ENCODE peak calls at places on chromosomes 5 and 9, in eight cellular contexts. One of them, this sample, is unnamed.

GRCh38 chr5:73615085-73615484 is 10.9 kb upstream of the ARHGEF28 start:
- DNase-seq in GM20000: no peak
- DNase-seq in EH: no peak
- DNase-seq in amniotic stem cell: no peak
- DNase-seq in nucleus accumbens: no peak
- DNase-seq in activated naive CD4-positive, alpha-beta T cell treated with Interleukin-2 at 50 U/mL for 16 hours: no peak
- DNase-seq in activated T-helper 1 cell treated with anti-CD3 and anti-CD28 coated beads, Interleukin-2, amount 50 U/mL, for 16 hours: no peak
- DNase-seq in OCI-LY7: no peak
- DNase-seq in this sample: no peak

GRCh38 chr9:114428466-114428865 is 40.7 kb upstream of the AKNA start:
- DNase-seq in OCI-LY7: no peak
- DNase-seq in amniotic stem cell: no peak
- DNase-seq in EH: no peak
- DNase-seq in nucleus accumbens: peak
- DNase-seq in activated T-helper 1 cell treated with anti-CD3 and anti-CD28 coated beads, Interleukin-2, amount 50 U/mL, for 16 hours: no peak
- DNase-seq in activated naive CD4-positive, alpha-beta T cell treated with Interleukin-2 at 50 U/mL for 16 hours: no peak
- DNase-seq in GM20000: no peak
- DNase-seq in this sample: no peak

GRCh38 chr9:96686638-96687335 is 31.7 kb upstream of the PRXL2C start:
- DNase-seq in EH: peak
- DNase-seq in activated naive CD4-positive, alpha-beta T cell treated with Interleukin-2 at 50 U/mL for 16 hours: peak
- DNase-seq in GM20000: peak
- DNase-seq in OCI-LY7: peak
- DNase-seq in nucleus accumbens: peak
- DNase-seq in activated T-helper 1 cell treated with anti-CD3 and anti-CD28 coated beads, Interleukin-2, amount 50 U/mL, for 16 hours: peak
- DNase-seq in amniotic stem cell: peak
- DNase-seq in this sample: peak

GRCh38 chr5:35741126-35741711 is 115.5 kb upstream of the IL7R start:
- DNase-seq in GM20000: no peak
- DNase-seq in activated T-helper 1 cell treated with anti-CD3 and anti-CD28 coated beads, Interleukin-2, amount 50 U/mL, for 16 hours: no peak
- DNase-seq in EH: peak
- DNase-seq in activated naive CD4-positive, alpha-beta T cell treated with Interleukin-2 at 50 U/mL for 16 hours: no peak
- DNase-seq in nucleus accumbens: no peak
- DNase-seq in amniotic stem cell: no peak
- DNase-seq in OCI-LY7: no peak
- DNase-seq in this sample: no peak

GRCh38 chr5:158224200-158224599 is 365.3 kb upstream of the CLINT1 start:
- DNase-seq in EH: no peak
- DNase-seq in activated naive CD4-positive, alpha-beta T cell treated with Interleukin-2 at 50 U/mL for 16 hours: no peak
- DNase-seq in nucleus accumbens: no peak
- DNase-seq in amniotic stem cell: no peak
- DNase-seq in OCI-LY7: no peak
- DNase-seq in GM20000: no peak
- DNase-seq in activated T-helper 1 cell treated with anti-CD3 and anti-CD28 coated beads, Interleukin-2, amount 50 U/mL, for 16 hours: no peak
- DNase-seq in this sample: no peak

GRCh38 chr5:68232272-68232671 is 16.7 kb downstream of the PIK3R1 start:
- DNase-seq in EH: no peak
- DNase-seq in activated naive CD4-positive, alpha-beta T cell treated with Interleukin-2 at 50 U/mL for 16 hours: no peak
- DNase-seq in GM20000: no peak
- DNase-seq in OCI-LY7: no peak
- DNase-seq in nucleus accumbens: no peak
- DNase-seq in amniotic stem cell: no peak
- DNase-seq in activated T-helper 1 cell treated with anti-CD3 and anti-CD28 coated beads, Interleukin-2, amount 50 U/mL, for 16 hours: no peak
- DNase-seq in this sample: no peak

GRCh38 chr9:81470864-81471263 is 218.5 kb downstream of the TLE1 start:
- DNase-seq in nucleus accumbens: no peak
- DNase-seq in GM20000: no peak
- DNase-seq in activated T-helper 1 cell treated with anti-CD3 and anti-CD28 coated beads, Interleukin-2, amount 50 U/mL, for 16 hours: no peak
- DNase-seq in activated naive CD4-positive, alpha-beta T cell treated with Interleukin-2 at 50 U/mL for 16 hours: no peak
- DNase-seq in EH: no peak
- DNase-seq in amniotic stem cell: no peak
- DNase-seq in OCI-LY7: no peak
- DNase-seq in this sample: no peak

GRCh38 chr9:88593537-88594185 is 58.7 kb downstream of the NXNL2 start:
- DNase-seq in nucleus accumbens: peak
- DNase-seq in activated T-helper 1 cell treated with anti-CD3 and anti-CD28 coated beads, Interleukin-2, amount 50 U/mL, for 16 hours: no peak
- DNase-seq in GM20000: peak
- DNase-seq in amniotic stem cell: peak
- DNase-seq in activated naive CD4-positive, alpha-beta T cell treated with Interleukin-2 at 50 U/mL for 16 hours: peak
- DNase-seq in EH: peak
- DNase-seq in OCI-LY7: peak
- DNase-seq in this sample: peak

GRCh38 chr5:150618588-150619281 is 21.7 kb upstream of the SYNPO start:
- DNase-seq in nucleus accumbens: no peak
- DNase-seq in EH: peak
- DNase-seq in GM20000: no peak
- DNase-seq in amniotic stem cell: no peak
- DNase-seq in OCI-LY7: no peak
- DNase-seq in activated naive CD4-positive, alpha-beta T cell treated with Interleukin-2 at 50 U/mL for 16 hours: no peak
- DNase-seq in activated T-helper 1 cell treated with anti-CD3 and anti-CD28 coated beads, Interleukin-2, amount 50 U/mL, for 16 hours: no peak
- DNase-seq in this sample: no peak

GRCh38 chr9:34876096-34876495 is 82.0 kb upstream of the PHF24 start:
- DNase-seq in amniotic stem cell: no peak
- DNase-seq in activated naive CD4-positive, alpha-beta T cell treated with Interleukin-2 at 50 U/mL for 16 hours: no peak
- DNase-seq in GM20000: no peak
- DNase-seq in nucleus accumbens: no peak
- DNase-seq in activated T-helper 1 cell treated with anti-CD3 and anti-CD28 coated beads, Interleukin-2, amount 50 U/mL, for 16 hours: no peak
- DNase-seq in OCI-LY7: no peak
- DNase-seq in EH: no peak
- DNase-seq in this sample: no peak

GRCh38 chr9:91154686-91155085 is 207.0 kb downstream of the AUH start:
- DNase-seq in activated T-helper 1 cell treated with anti-CD3 and anti-CD28 coated beads, Interleukin-2, amount 50 U/mL, for 16 hours: no peak
- DNase-seq in activated naive CD4-positive, alpha-beta T cell treated with Interleukin-2 at 50 U/mL for 16 hours: no peak
- DNase-seq in GM20000: no peak
- DNase-seq in nucleus accumbens: no peak
- DNase-seq in amniotic stem cell: no peak
- DNase-seq in EH: peak
- DNase-seq in OCI-LY7: no peak
- DNase-seq in this sample: no peak

GRCh38 chr9:130741831-130742449 is 48.4 kb downstream of the EXOSC2 start:
- DNase-seq in activated T-helper 1 cell treated with anti-CD3 and anti-CD28 coated beads, Interleukin-2, amount 50 U/mL, for 16 hours: no peak
- DNase-seq in OCI-LY7: no peak
- DNase-seq in activated naive CD4-positive, alpha-beta T cell treated with Interleukin-2 at 50 U/mL for 16 hours: no peak
- DNase-seq in GM20000: no peak
- DNase-seq in nucleus accumbens: no peak
- DNase-seq in amniotic stem cell: peak
- DNase-seq in EH: peak
- DNase-seq in this sample: no peak

GRCh38 chr9:88979791-88980190 is 11.5 kb upstream of the S1PR3 start:
- DNase-seq in GM20000: no peak
- DNase-seq in amniotic stem cell: no peak
- DNase-seq in EH: no peak
- DNase-seq in OCI-LY7: no peak
- DNase-seq in activated T-helper 1 cell treated with anti-CD3 and anti-CD28 coated beads, Interleukin-2, amount 50 U/mL, for 16 hours: no peak
- DNase-seq in nucleus accumbens: no peak
- DNase-seq in activated naive CD4-positive, alpha-beta T cell treated with Interleukin-2 at 50 U/mL for 16 hours: no peak
- DNase-seq in this sample: no peak

GRCh38 chr5:156120777-156121176 is 206.2 kb upstream of the SGCD start:
- DNase-seq in GM20000: no peak
- DNase-seq in activated naive CD4-positive, alpha-beta T cell treated with Interleukin-2 at 50 U/mL for 16 hours: no peak
- DNase-seq in nucleus accumbens: no peak
- DNase-seq in OCI-LY7: no peak
- DNase-seq in amniotic stem cell: no peak
- DNase-seq in activated T-helper 1 cell treated with anti-CD3 and anti-CD28 coated beads, Interleukin-2, amount 50 U/mL, for 16 hours: no peak
- DNase-seq in EH: peak
- DNase-seq in this sample: no peak

GRCh38 chr5:133145436-133146143 is 93.8 kb downstream of the HSPA4 start:
- DNase-seq in EH: no peak
- DNase-seq in GM20000: no peak
- DNase-seq in OCI-LY7: no peak
- DNase-seq in nucleus accumbens: no peak
- DNase-seq in amniotic stem cell: no peak
- DNase-seq in activated naive CD4-positive, alpha-beta T cell treated with Interleukin-2 at 50 U/mL for 16 hours: no peak
- DNase-seq in activated T-helper 1 cell treated with anti-CD3 and anti-CD28 coated beads, Interleukin-2, amount 50 U/mL, for 16 hours: no peak
- DNase-seq in this sample: no peak

GRCh38 chr5:124519396-124519795 is 227.0 kb downstream of the ZNF608 start:
- DNase-seq in nucleus accumbens: no peak
- DNase-seq in activated naive CD4-positive, alpha-beta T cell treated with Interleukin-2 at 50 U/mL for 16 hours: no peak
- DNase-seq in OCI-LY7: peak
- DNase-seq in amniotic stem cell: peak
- DNase-seq in GM20000: no peak
- DNase-seq in EH: peak
- DNase-seq in activated T-helper 1 cell treated with anti-CD3 and anti-CD28 coated beads, Interleukin-2, amount 50 U/mL, for 16 hours: no peak
- DNase-seq in this sample: no peak

GRCh38 chr5:88666761-88667186 is 216.2 kb downstream of the MEF2C start:
- DNase-seq in activated naive CD4-positive, alpha-beta T cell treated with Interleukin-2 at 50 U/mL for 16 hours: no peak
- DNase-seq in EH: peak
- DNase-seq in OCI-LY7: no peak
- DNase-seq in activated T-helper 1 cell treated with anti-CD3 and anti-CD28 coated beads, Interleukin-2, amount 50 U/mL, for 16 hours: no peak
- DNase-seq in GM20000: no peak
- DNase-seq in amniotic stem cell: no peak
- DNase-seq in nucleus accumbens: no peak
- DNase-seq in this sample: no peak

GRCh38 chr5:139904566-139905400 is 109.2 kb downstream of the PSD2 start:
- DNase-seq in GM20000: peak
- DNase-seq in OCI-LY7: no peak
- DNase-seq in activated naive CD4-positive, alpha-beta T cell treated with Interleukin-2 at 50 U/mL for 16 hours: no peak
- DNase-seq in EH: no peak
- DNase-seq in amniotic stem cell: no peak
- DNase-seq in nucleus accumbens: no peak
- DNase-seq in activated T-helper 1 cell treated with anti-CD3 and anti-CD28 coated beads, Interleukin-2, amount 50 U/mL, for 16 hours: no peak
- DNase-seq in this sample: no peak

GRCh38 chr9:734831-735511 is 106.5 kb upstream of the DMRT1 start:
- DNase-seq in amniotic stem cell: peak
- DNase-seq in EH: peak
- DNase-seq in GM20000: no peak
- DNase-seq in OCI-LY7: no peak
- DNase-seq in nucleus accumbens: peak
- DNase-seq in activated naive CD4-positive, alpha-beta T cell treated with Interleukin-2 at 50 U/mL for 16 hours: no peak
- DNase-seq in activated T-helper 1 cell treated with anti-CD3 and anti-CD28 coated beads, Interleukin-2, amount 50 U/mL, for 16 hours: no peak
- DNase-seq in this sample: no peak

GRCh38 chr5:63553069-63553468 is 409.2 kb downstream of the HTR1A start:
- DNase-seq in activated T-helper 1 cell treated with anti-CD3 and anti-CD28 coated beads, Interleukin-2, amount 50 U/mL, for 16 hours: no peak
- DNase-seq in GM20000: no peak
- DNase-seq in amniotic stem cell: no peak
- DNase-seq in OCI-LY7: no peak
- DNase-seq in EH: no peak
- DNase-seq in nucleus accumbens: no peak
- DNase-seq in activated naive CD4-positive, alpha-beta T cell treated with Interleukin-2 at 50 U/mL for 16 hours: no peak
- DNase-seq in this sample: no peak

GRCh38 chr5:83368835-83369234 is 102.7 kb upstream of the VCAN start:
- DNase-seq in nucleus accumbens: no peak
- DNase-seq in EH: peak
- DNase-seq in GM20000: no peak
- DNase-seq in OCI-LY7: no peak
- DNase-seq in amniotic stem cell: no peak
- DNase-seq in activated T-helper 1 cell treated with anti-CD3 and anti-CD28 coated beads, Interleukin-2, amount 50 U/mL, for 16 hours: no peak
- DNase-seq in activated naive CD4-positive, alpha-beta T cell treated with Interleukin-2 at 50 U/mL for 16 hours: no peak
- DNase-seq in this sample: no peak

GRCh38 chr9:115117999-115118470 is at the start of gene TNC:
- DNase-seq in EH: peak
- DNase-seq in GM20000: no peak
- DNase-seq in activated T-helper 1 cell treated with anti-CD3 and anti-CD28 coated beads, Interleukin-2, amount 50 U/mL, for 16 hours: no peak
- DNase-seq in activated naive CD4-positive, alpha-beta T cell treated with Interleukin-2 at 50 U/mL for 16 hours: no peak
- DNase-seq in amniotic stem cell: peak
- DNase-seq in nucleus accumbens: peak
- DNase-seq in OCI-LY7: no peak
- DNase-seq in this sample: no peak

GRCh38 chr9:82957526-82958379 is 105.2 kb downstream of the RASEF start:
- DNase-seq in nucleus accumbens: no peak
- DNase-seq in GM20000: no peak
- DNase-seq in activated naive CD4-positive, alpha-beta T cell treated with Interleukin-2 at 50 U/mL for 16 hours: no peak
- DNase-seq in OCI-LY7: no peak
- DNase-seq in EH: no peak
- DNase-seq in activated T-helper 1 cell treated with anti-CD3 and anti-CD28 coated beads, Interleukin-2, amount 50 U/mL, for 16 hours: no peak
- DNase-seq in amniotic stem cell: no peak
- DNase-seq in this sample: no peak

GRCh38 chr9:100437860-100438805 is 11.2 kb downstream of the MSANTD3 start:
- DNase-seq in GM20000: peak
- DNase-seq in activated naive CD4-positive, alpha-beta T cell treated with Interleukin-2 at 50 U/mL for 16 hours: peak
- DNase-seq in EH: peak
- DNase-seq in amniotic stem cell: peak
- DNase-seq in OCI-LY7: peak
- DNase-seq in nucleus accumbens: peak
- DNase-seq in activated T-helper 1 cell treated with anti-CD3 and anti-CD28 coated beads, Interleukin-2, amount 50 U/mL, for 16 hours: peak
- DNase-seq in this sample: peak

GRCh38 chr5:6602441-6602840 is 30.4 kb downstream of the NSUN2 start:
- DNase-seq in activated naive CD4-positive, alpha-beta T cell treated with Interleukin-2 at 50 U/mL for 16 hours: no peak
- DNase-seq in GM20000: no peak
- DNase-seq in amniotic stem cell: no peak
- DNase-seq in activated T-helper 1 cell treated with anti-CD3 and anti-CD28 coated beads, Interleukin-2, amount 50 U/mL, for 16 hours: no peak
- DNase-seq in nucleus accumbens: no peak
- DNase-seq in EH: no peak
- DNase-seq in OCI-LY7: no peak
- DNase-seq in this sample: no peak

GRCh38 chr5:125409496-125410351 is 663.3 kb upstream of the ZNF608 start:
- DNase-seq in GM20000: no peak
- DNase-seq in OCI-LY7: no peak
- DNase-seq in amniotic stem cell: no peak
- DNase-seq in EH: peak
- DNase-seq in activated naive CD4-positive, alpha-beta T cell treated with Interleukin-2 at 50 U/mL for 16 hours: no peak
- DNase-seq in activated T-helper 1 cell treated with anti-CD3 and anti-CD28 coated beads, Interleukin-2, amount 50 U/mL, for 16 hours: no peak
- DNase-seq in nucleus accumbens: no peak
- DNase-seq in this sample: no peak

GRCh38 chr9:70983723-70984280 is 137.6 kb downstream of the TRPM3 start:
- DNase-seq in EH: peak
- DNase-seq in activated naive CD4-positive, alpha-beta T cell treated with Interleukin-2 at 50 U/mL for 16 hours: no peak
- DNase-seq in activated T-helper 1 cell treated with anti-CD3 and anti-CD28 coated beads, Interleukin-2, amount 50 U/mL, for 16 hours: no peak
- DNase-seq in OCI-LY7: no peak
- DNase-seq in GM20000: no peak
- DNase-seq in nucleus accumbens: no peak
- DNase-seq in amniotic stem cell: no peak
- DNase-seq in this sample: no peak

This sample was measured in stimulated activated CD4-positive, alpha-beta T cell treated with anti-CD3 and anti-CD28 coated beads, Interleukin-12 subunit alpha, Interleukin-12 subunit beta, amount 100 ng/mL, for 24 hours.